ENCODE peak calls at places on chromosomes 3 and 15, in five cellular contexts. U, A, I, X and O are unnamed samples. For H3K9me3 and H3K27me3, the result is how much of the 10 kb centered on the place peaks cover.

GRCh38 chr3:5006755-5007202 is 27.5 kb downstream of the BHLHE40 start:
- DNase-seq in X (no peak), A (no peak), U (no peak), I (no peak), O (no peak)

GRCh38 chr3:86785381-86785780 is 205.6 kb downstream of the VGLL3 start:
- DNase-seq in X (peak), A (no peak), I (peak), U (no peak), O (no peak)

GRCh38 chr15:82113116-82113715 is 67.4 kb upstream of the MEX3B start:
- DNase-seq in U (no peak), I (no peak), X (no peak), A (no peak), O (no peak)

GRCh38 chr15:76483752-76484151 is 147.2 kb downstream of the ISL2 start:
- DNase-seq in A (no peak), I (no peak), X (no peak), U (no peak), O (no peak)

GRCh38 chr3:47583320-47584075 is 4.8 kb upstream of the CSPG5 start:
- DNase-seq in U (no peak), A (no peak), X (peak), I (no peak), O (no peak)

GRCh38 chr15:48062476-48062875 is 58.3 kb upstream of the SLC24A5 start:
- DNase-seq in X (no peak), U (no peak), A (no peak), I (no peak), O (no peak)

GRCh38 chr15:80825361-80826030 is 46.3 kb downstream of the CEMIP start:
- DNase-seq in I (no peak), X (peak), U (no peak), A (no peak), O (no peak)

GRCh38 chr3:159865042-159865579 is 123.5 kb upstream of the IL12A start:
- DNase-seq in I (no peak), U (no peak), X (peak), A (no peak), O (no peak)

GRCh38 chr3:127840671-127841070 is 18.4 kb upstream of the MGLL start:
- DNase-seq in U (no peak), X (no peak), I (no peak), A (no peak), O (no peak)

GRCh38 chr15:85541744-85542143 is 161.3 kb downstream of the AKAP13 start:
- DNase-seq in X (peak), A (no peak), I (peak), U (no peak), O (no peak)

GRCh38 chr3:18062289-18063025 is 320.0 kb upstream of the TBC1D5 start:
- DNase-seq in I (no peak), X (peak), U (no peak), A (no peak), O (no peak)

GRCh38 chr3:18061737-18062136 is 319.3 kb upstream of the TBC1D5 start:
- DNase-seq in X (peak), U (no peak), A (no peak), I (no peak), O (no peak)

GRCh38 chr3:18064586-18064985 is 322.2 kb upstream of the TBC1D5 start:
- DNase-seq in X (no peak), U (no peak), I (no peak), A (no peak), O (no peak)

GRCh38 chr3:18054625-18055024 is 312.2 kb upstream of the TBC1D5 start:
- DNase-seq in A (no peak), X (no peak), U (no peak), I (no peak), O (no peak)

GRCh38 chr3:18058666-18059065 is 316.2 kb upstream of the TBC1D5 start:
- DNase-seq in X (no peak), I (no peak), U (no peak), A (no peak), O (no peak)
- H3K9me3 ChIP-seq in X (under half), I (under half), U (under half), A (under half), O (under half)

DNA sequence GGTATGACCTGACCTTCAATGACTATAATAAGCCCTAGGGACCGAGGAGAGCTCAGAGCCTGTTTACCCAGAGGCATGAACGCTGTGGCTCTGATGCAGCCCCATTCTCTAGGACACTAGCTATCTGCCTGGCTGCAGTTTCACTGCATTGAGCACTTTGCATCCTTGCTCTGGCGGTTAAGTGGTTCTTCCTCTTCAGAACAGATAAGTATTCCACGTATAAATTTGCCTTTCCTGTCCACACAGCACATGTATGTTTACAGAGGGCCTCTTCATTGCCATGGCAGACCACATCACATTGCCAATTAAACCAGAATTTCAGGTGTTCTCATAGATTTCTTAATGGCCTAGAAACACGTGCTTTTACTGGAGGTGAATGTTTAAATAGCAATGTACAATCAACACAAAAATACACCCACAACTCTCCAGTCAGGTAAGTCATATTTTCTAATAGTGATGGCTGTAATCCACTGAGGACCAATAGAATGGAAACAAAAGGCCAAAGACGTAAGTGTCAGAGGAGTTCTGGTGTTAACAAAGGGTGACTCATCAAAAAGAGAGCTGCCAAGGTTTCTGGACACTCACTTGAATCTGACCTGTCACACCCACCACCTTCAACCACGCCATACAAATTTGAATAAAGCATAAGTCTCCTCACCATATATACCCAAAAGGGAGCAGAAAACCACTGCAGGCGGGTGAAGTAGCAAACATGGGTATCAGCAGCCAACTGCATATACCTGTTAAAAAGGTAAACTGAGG is 553.4 kb downstream of the OCA2 start:
- DNase-seq in U (no peak), X (peak), I (no peak), A (no peak), O (no peak)
- H3K27me3 ChIP-seq in U (under half), X (under half), I (under half), A (under half), O (under half)

GRCh38 chr3:10986592-10986991 is 6.0 kb upstream of the SLC6A1 start:
- DNase-seq in U (no peak), X (no peak), A (no peak), I (no peak), O (no peak)
- H3K9me3 ChIP-seq in U (under half), X (under half), A (under half), I (under half), O (under half)

DNA sequence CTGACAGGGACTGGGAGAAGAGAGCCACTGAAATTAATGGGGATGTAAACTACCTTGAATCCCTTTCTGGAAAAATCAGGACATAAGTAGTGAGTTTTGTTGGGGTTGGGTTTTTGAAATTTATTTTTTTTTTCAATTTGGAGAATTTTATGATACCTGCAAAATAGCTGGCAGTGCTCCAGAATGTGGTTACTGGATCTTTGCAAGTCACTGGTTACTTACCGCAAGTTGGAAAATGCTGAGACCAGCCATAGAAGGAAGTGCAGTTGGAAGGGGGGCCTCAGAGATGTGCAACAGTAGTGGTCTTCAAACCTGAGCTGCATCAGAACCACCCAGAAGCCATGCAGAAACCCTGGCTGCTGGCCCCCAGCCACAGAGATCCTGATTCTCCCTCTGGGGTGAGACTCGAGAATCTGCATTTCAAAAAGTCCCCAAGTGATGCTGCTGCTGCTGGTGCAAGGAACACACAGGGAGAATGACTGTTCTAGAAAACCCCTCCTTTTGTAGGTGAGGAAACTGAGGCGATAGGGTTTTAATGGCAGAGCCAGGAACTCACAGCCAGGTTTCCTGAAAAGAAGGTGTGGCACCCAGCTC is 39.7 kb downstream of the SEMA5B start:
- DNase-seq in X (no peak), A (no peak), U (no peak), I (no peak), O (no peak)
- H3K27me3 ChIP-seq in X (half or more), A (under half), U (under half), I (under half), O (under half)

DNA sequence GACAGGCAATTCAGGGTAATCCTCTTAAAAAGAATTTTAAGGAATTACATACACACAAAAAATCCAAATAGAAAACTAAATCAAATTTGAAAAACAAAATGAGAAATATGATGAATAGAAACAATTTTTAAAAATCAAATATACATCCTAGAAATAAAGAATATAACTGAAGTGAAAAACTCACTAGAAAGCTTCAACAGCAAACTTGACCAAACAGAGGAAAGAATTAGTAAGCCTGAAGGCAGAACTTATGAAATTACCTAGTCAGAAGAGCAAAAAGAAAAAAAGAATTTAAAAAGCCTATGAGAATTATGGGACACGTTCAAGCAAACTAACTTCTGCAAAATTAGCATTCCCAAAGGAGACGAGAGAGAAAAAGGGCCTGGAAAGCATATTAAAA is 206.1 kb downstream of the PCCB start:
- DNase-seq in I (no peak), U (no peak), X (no peak), A (no peak), O (no peak)
- H3K9me3 ChIP-seq in I (under half), U (under half), X (under half), A (under half), O (under half)

GRCh38 chr15:37101634-37102314 is 1.4 kb upstream of the MEIS2 start:
- DNase-seq in A (peak), U (peak), X (peak), I (peak), O (peak)

GRCh38 chr15:37104413-37105392 is 4.4 kb upstream of the MEIS2 start:
- DNase-seq in A (no peak), X (no peak), I (no peak), U (no peak), O (no peak)

GRCh38 chr15:37103475-37104071 is 3.2 kb upstream of the MEIS2 start:
- DNase-seq in U (no peak), A (no peak), X (no peak), I (no peak), O (no peak)

GRCh38 chr15:37100109-37100873 is at the start of gene MEIS2:
- DNase-seq in I (peak), A (peak), U (peak), X (peak), O (peak)

DNA sequence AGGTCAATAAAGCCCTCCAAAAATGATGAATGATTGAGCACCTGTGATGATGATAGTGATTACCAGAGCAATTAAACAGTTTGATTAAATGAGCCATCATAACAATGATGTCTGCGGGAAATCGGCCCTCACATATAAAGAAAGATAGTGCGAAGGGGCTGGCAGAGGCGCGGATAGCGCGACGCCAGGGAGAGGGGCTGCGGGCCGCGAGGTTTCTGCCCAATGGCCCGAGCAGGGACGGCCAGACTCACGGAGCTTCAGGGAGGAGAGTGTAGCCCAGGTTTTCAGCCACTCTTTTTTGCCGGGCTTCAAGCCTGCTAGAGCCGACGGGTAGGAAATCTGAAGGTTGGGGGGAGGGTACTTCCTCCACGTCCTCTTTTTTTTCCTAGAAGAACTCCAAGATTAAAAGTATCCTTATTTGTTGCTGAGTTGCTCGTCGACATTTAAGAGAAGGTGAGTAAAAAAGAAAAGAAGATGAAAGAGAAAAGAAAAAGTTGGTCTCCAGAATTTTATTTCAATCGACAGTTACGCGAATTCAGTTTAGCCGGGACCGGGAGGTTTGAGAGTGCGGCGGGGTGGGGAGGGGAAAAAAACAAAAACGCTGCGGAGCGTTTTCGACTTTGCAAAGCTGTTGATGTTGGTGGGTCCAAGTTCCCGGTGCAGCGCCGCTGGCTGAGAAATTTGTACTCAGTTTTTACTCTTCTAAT is 2.1 kb upstream of the MEIS2 start:
- DNase-seq in X (peak), A (peak), U (no peak), I (no peak), O (no peak)
- H3K27me3 ChIP-seq in X (under half), A (under half), U (under half), I (half or more), O (under half)

DNA sequence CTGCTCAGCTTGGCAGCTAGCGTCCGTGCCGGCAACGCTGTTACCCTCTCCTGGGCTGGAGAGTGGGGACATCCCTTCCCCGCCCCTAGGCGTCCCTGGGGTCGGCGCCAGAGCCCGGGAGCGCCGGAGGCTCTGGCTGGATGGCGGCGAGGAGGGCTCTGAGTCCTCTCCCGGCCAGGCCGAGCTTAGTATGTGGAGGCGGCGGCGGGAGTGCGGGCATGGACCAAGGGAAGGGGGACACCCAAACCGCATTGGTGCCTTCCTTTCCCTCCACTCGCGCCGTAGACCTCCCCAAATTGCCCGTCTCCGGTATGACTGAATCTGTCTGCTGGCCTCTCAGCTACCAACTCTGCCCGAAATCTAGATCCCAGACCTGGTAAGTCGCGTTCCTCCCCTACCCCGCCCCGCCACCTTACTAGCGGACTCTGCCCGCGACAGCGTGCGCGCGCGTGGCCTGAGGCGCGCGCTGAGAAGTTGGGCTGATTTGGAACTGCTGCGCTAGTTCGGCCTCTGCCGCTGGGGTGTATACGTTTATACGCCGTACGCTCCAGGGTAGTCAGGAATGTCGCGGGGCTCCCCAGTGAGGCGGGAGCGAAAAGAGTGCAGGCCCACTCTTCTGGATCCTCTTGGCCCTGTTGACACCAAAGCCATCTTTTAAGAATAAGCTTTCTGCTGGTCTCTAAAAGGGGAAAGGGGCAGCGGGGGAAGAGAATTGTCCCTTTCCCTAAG is 12.2 kb downstream of the ZIC1 start:
- DNase-seq in U (no peak), A (no peak), I (no peak), X (peak), O (no peak)
- H3K9me3 ChIP-seq in U (under half), A (under half), I (under half), X (under half), O (under half)

DNA sequence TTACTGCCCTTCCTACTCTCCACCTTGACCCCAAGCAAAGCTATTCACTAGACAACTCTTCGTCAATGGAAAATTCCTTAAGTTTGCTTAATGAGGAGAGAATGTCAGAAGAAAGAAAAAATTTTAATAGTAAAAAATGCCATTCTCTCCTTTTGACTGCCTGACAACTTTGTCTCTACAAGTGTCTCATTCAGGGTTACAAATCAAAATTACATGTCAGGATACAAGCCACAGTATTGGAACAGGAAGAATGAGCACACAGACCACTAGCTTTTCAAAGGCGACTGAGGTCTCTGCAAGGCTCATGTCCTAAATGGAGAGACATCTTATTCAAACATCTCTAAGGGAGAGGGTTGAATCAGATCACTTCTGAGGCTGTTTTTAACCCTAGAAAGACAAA is 12.6 kb upstream of the MEIS2 start:
- DNase-seq in X (no peak), A (no peak), U (no peak), I (no peak), O (no peak)
- H3K27me3 ChIP-seq in X (under half), A (under half), U (under half), I (half or more), O (under half)

DNA sequence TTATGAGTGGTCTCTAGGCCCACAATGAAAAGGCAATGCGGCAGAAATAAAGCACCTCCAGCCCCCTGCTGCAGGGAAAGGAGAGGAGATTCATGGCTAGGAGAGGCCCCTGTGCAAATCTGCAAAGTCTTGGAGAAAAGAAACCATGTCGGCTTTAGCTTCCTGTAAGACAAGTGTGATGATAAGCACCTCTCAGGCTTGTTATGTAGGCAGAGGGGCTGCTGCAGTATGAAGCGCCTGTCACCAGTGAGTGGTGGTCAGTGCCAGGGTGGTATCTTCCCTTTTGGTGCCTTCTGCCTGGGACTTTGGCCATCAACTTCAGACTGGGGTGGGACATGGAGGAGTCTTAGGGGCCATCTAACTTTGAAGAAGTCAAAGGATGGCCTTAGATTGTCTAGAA is 59.2 kb upstream of the ARHGEF3 start:
- DNase-seq in A (no peak), U (no peak), X (no peak), I (no peak), O (no peak)
- H3K9me3 ChIP-seq in A (under half), U (under half), X (under half), I (under half), O (under half)

GRCh38 chr3:22373182-22373581 is 622.2 kb upstream of the ZNF385D start:
- DNase-seq in U (no peak), A (no peak), X (no peak), I (no peak), O (no peak)
- H3K27me3 ChIP-seq in U (under half), A (under half), X (half or more), I (half or more), O (under half)